ENCODE peak calls at places on chromosomes 2 and 18, in four cellular contexts. H, J, F and L are unnamed samples.

GRCh38 chr2:84906108-84906899 is 848 bp downstream of the TMSB10 start:
- DNase-seq in H (no peak), J (no peak), F (peak), L (peak)

GRCh38 chr2:16725549-16725948 is 59.9 kb upstream of the CYRIA start:
- DNase-seq in H (no peak), J (no peak), F (no peak), L (peak)

GRCh38 chr18:55235094-55235461 is 275.8 kb upstream of the CCDC68 start:
- DNase-seq in H (no peak), J (no peak), F (no peak), L (no peak)

GRCh38 chr18:36066001-36066400 is 1.4 kb downstream of the RPRD1A start:
- DNase-seq in H (no peak), J (no peak), F (no peak), L (no peak)

GRCh38 chr2:179612591-179613298 is 248.7 kb downstream of the ZNF385B start:
- DNase-seq in H (no peak), J (no peak), F (no peak), L (no peak)

GRCh38 chr18:23307567-23308295 is 145.4 kb upstream of the RIOK3 start:
- DNase-seq in H (no peak), J (no peak), F (peak), L (peak)

GRCh38 chr2:73069855-73070650 is 1.5 kb downstream of the SFXN5 start:
- DNase-seq in H (no peak), J (no peak), F (no peak), L (no peak)

GRCh38 chr18:48829443-48830149 is 121.2 kb downstream of the SMAD7 start:
- DNase-seq in H (no peak), J (no peak), F (no peak), L (no peak)

GRCh38 chr2:62705859-62706720 is 577 bp downstream of the EHBP1 start:
- DNase-seq in H (peak), J (no peak), F (peak), L (peak)

GRCh38 chr2:10009811-10010781 is 33.3 kb upstream of the KLF11 start:
- DNase-seq in H (no peak), J (no peak), F (no peak), L (no peak)

GRCh38 chr2:19488009-19488691 is 129.7 kb upstream of the OSR1 start:
- DNase-seq in H (no peak), J (no peak), F (peak), L (peak)

GRCh38 chr18:55465313-55465712 is 122.7 kb downstream of the TCF4 start:
- DNase-seq in H (no peak), J (no peak), F (no peak), L (no peak)

GRCh38 chr2:100518801-100519200 is 44.0 kb upstream of the PDCL3 start:
- DNase-seq in H (no peak), J (no peak), F (no peak), L (no peak)

GRCh38 chr2:122980672-122981071 is 1044.4 kb upstream of the CNTNAP5 start:
- DNase-seq in H (no peak), J (no peak), F (no peak), L (no peak)

GRCh38 chr2:86675611-86676015 is 44.5 kb upstream of the RMND5A start:
- DNase-seq in H (no peak), J (no peak), F (no peak), L (no peak)

GRCh38 chr2:88197732-88198131 is 27.6 kb downstream of the THNSL2 start:
- DNase-seq in H (no peak), J (no peak), F (no peak), L (no peak)

GRCh38 chr2:65430515-65431416 is 1.6 kb downstream of the SPRED2 start:
- DNase-seq in H (peak), J (peak), F (peak), L (peak)

GRCh38 chr2:225670111-225670974 is 270.8 kb downstream of the NYAP2 start:
- DNase-seq in H (no peak), J (no peak), F (no peak), L (no peak)

GRCh38 chr18:78947291-78947690 is 32.3 kb upstream of the SALL3 start:
- DNase-seq in H (no peak), J (no peak), F (no peak), L (no peak)

GRCh38 chr2:218155953-218156479 is 10.7 kb downstream of the CXCR1 start:
- DNase-seq in H (no peak), J (no peak), F (no peak), L (no peak)

GRCh38 chr2:197255550-197255949 is 55.0 kb downstream of the ANKRD44 start:
- DNase-seq in H (peak), J (no peak), F (peak), L (peak)

GRCh38 chr2:174682578-174683391 is 81.5 kb downstream of the CHRNA1 start:
- DNase-seq in H (peak), J (no peak), F (peak), L (peak)

GRCh38 chr2:236607471-236608307 is 38.1 kb downstream of the ACKR3 start:
- DNase-seq in H (no peak), J (no peak), F (no peak), L (no peak)

GRCh38 chr2:164593541-164593940 is 27.7 kb downstream of the GRB14 start:
- DNase-seq in H (no peak), J (no peak), F (no peak), L (no peak)

GRCh38 chr2:45851576-45852304 is 200.3 kb downstream of the PRKCE start:
- DNase-seq in H (no peak), J (no peak), F (no peak), L (no peak)

GRCh38 chr2:217489145-217489960 is 513.4 kb downstream of the TNS1 start:
- DNase-seq in H (no peak), J (peak), F (no peak), L (no peak)

GRCh38 chr2:24919100-24919976 is 699 bp downstream of the ADCY3 start:
- DNase-seq in H (peak), J (no peak), F (peak), L (peak)

GRCh38 chr2:59583173-59583765 is 970.2 kb downstream of the BCL11A start:
- DNase-seq in H (no peak), J (no peak), F (no peak), L (no peak)

GRCh38 chr2:27442282-27442980 is at the start of gene KRTCAP3:
- DNase-seq in H (peak), J (peak), F (peak), L (peak)

GRCh38 chr2:15348028-15348427 is 213.1 kb downstream of the NBAS start:
- DNase-seq in H (no peak), J (no peak), F (no peak), L (no peak)

GRCh38 chr2:50720695-50721314 is 311.1 kb downstream of the NRXN1 start:
- DNase-seq in H (peak), J (no peak), F (no peak), L (no peak)

GRCh38 chr2:120389036-120389391 is 43.1 kb downstream of the INHBB start:
- DNase-seq in H (no peak), J (no peak), F (no peak), L (no peak)

GRCh38 chr2:118830121-118830520 is 17.3 kb downstream of the EN1 start:
- DNase-seq in H (no peak), J (no peak), F (no peak), L (no peak)

GRCh38 chr2:37464064-37464463 is 119.6 kb downstream of the QPCT start:
- DNase-seq in H (no peak), J (no peak), F (no peak), L (no peak)

GRCh38 chr2:20231632-20232031 is 6.7 kb upstream of the SDC1 start:
- DNase-seq in H (no peak), J (no peak), F (no peak), L (no peak)

GRCh38 chr2:143528021-143528420 is 398.8 kb downstream of the ARHGAP15 start:
- DNase-seq in H (no peak), J (no peak), F (no peak), L (no peak)